ENCODE peak calls at places on chromosomes 13 and 19, in four cellular contexts. W is body of pancreas, I is mesendoderm, S is fibroblast of lung. K is an unnamed sample.

GRCh38 chr13:35198821-35199220 is 256.8 kb downstream of the NBEA start:
- DNase-seq in S (no peak), W (no peak), I (no peak), K (no peak)

GRCh38 chr19:1150333-1151036 is 23.6 kb downstream of the SBNO2 start:
- DNase-seq in I (no peak), W (no peak), S (no peak), K (peak; percentile 53)

GRCh38 chr19:29413435-29413834 is 112.4 kb upstream of the VSTM2B start:
- DNase-seq in S (no peak), W (no peak), I (no peak), K (no peak)

GRCh38 chr13:49858183-49858856 is 65.8 kb upstream of the KPNA3 start:
- DNase-seq in I (no peak), W (peak; percentile 36), S (peak; percentile 99), K (no peak)

GRCh38 chr13:106799731-106800335 is 231.9 kb upstream of the ARGLU1 start:
- DNase-seq in S (no peak), W (no peak), I (no peak), K (no peak)

GRCh38 chr19:15469513-15470297 is 5.4 kb upstream of the RASAL3 start:
- DNase-seq in W (no peak), S (no peak), I (no peak), K (no peak)

GRCh38 chr19:45798995-45799517 is 6.4 kb upstream of the DMWD start:
- DNase-seq in I (peak; percentile 54), W (peak; percentile 65), S (peak; percentile 80), K (peak; percentile 80)

GRCh38 chr19:38831142-38831605 is 420 bp downstream of the ECH1 start:
- DNase-seq in S (peak; percentile 98), I (peak; percentile 74), W (peak; percentile 87), K (peak; percentile 87)

GRCh38 chr13:62663767-62664166 is 1248.1 kb upstream of the PCDH20 start:
- DNase-seq in W (no peak), I (peak; percentile 17), S (no peak), K (no peak)

GRCh38 chr19:6318772-6319171 is 14.6 kb downstream of the ACER1 start:
- DNase-seq in I (no peak), S (peak; percentile 41), W (no peak), K (no peak)

GRCh38 chr19:4754248-4754647 is 30.6 kb upstream of the DPP9 start:
- DNase-seq in S (no peak), I (peak; percentile 71), W (no peak), K (no peak)

DNA sequence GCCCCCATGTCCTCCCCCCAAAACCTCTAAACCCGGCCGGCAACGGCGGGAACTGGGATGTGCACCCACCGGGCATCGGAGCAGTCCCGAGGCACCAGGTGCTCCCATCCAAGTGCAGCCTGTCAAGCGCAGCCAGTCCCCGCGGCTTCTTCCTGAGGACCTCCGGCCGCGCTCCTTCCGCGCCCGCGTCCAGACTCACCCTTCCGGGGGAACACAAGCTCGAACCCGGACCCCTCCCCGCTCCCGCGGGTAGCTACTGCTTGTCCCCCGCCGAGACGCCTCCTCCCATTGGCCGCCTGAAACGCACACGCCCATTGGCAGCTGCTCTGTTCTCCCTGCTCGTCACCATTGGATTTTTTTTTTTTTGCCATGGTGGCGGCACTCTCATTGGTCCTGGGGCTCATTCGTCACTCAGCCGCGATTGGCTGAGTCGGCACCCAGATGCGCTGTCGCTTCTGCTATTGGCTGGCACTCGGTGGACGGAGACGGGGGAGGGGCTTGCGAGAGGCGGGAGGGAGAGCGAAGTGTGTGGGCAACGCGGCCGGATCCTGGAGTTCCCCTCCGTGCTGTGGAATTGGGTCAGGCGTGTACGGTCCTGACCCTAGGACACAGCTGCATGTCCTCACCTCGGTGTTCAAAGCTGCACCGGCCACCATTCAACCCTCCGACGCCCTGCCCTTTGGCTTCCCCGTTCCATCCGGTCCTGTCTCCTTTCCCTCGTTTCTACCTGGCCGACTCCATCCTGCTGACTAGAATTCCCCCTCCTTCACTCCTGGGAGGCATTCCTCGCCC is at the start of gene TYK2:
- DNase-seq in W (peak; percentile 98), S (peak; percentile 96), I (peak; percentile 99), K (peak; percentile 95)
- H3K27ac ChIP-seq in W (peak within 1 kb of the TSS; percentile 88), S (peak within 1 kb of the TSS; percentile 69), I (peak within 1 kb of the TSS; percentile 13), K (peak within 1 kb of the TSS; percentile 80)

GRCh38 chr19:23802290-23802689 is 43.6 kb upstream of the ZNF681 start:
- DNase-seq in W (no peak), S (no peak), I (no peak), K (no peak)
- H3K36me3 ChIP-seq in W (no peaks in the 10 kb centered on the region), S (no peaks in the 10 kb centered on the region), I (no peaks in the 10 kb centered on the region), K (no peaks in the 10 kb centered on the region)

DNA sequence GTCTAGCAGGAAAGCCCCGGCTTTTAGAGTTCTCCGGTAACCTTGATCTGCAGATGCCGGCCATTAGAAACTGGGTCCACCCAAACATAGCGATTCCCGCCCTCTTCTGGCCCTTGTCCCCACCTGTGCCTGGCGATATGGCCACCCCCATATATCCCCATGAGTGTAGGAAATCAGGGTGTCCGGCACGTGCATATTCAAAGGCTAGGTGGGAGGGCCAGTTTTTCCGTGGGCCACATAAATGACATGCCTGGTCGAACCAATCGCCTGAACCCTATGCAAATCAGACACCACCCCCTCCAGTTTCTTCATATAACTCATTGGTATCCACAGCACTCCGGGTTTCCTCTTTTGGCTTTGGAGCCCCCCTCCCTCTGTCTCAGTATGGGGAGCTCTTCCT is 37.4 kb downstream of the ERICH4 start:
- DNase-seq in I (no peak), W (no peak), S (no peak), K (no peak)
- H3K27ac ChIP-seq in I (no peak overlapping the region), W (no peak overlapping the region), S (no peak overlapping the region), K (peak overlapping the region; percentile 30)

GRCh38 chr19:50983625-50984292 is at the start of gene KLK7:
- DNase-seq in W (no peak), I (no peak), S (no peak), K (no peak)
- H3K36me3 ChIP-seq in W (no peaks in the 10 kb centered on the region), I (no peaks in the 10 kb centered on the region), S (no peaks in the 10 kb centered on the region), K (no peaks in the 10 kb centered on the region)

GRCh38 chr13:114124486-114124885 is 7.9 kb downstream of the RASA3 start:
- DNase-seq in S (no peak), W (no peak), I (no peak), K (peak; percentile 19)
- H3K27ac ChIP-seq in S (peak overlapping the region; percentile 34), W (no peak overlapping the region), I (no peak overlapping the region), K (peak overlapping the region; percentile 56)

K was measured in psoas muscle.